ENCODE peak calls at places on chromosomes 2 and 18, in seven cellular contexts. One of them, this sample, is unnamed.
A peak's percentile ranks its signal among the peaks of the same experiment; 100 is the strongest.

GRCh38 chr2:198712485-198712884 is 745.3 kb downstream of the SATB2 start:
- DNase-seq in endodermal cell: no peak
- DNase-seq in upper lobe of right lung: no peak
- DNase-seq in A549: no peak
- DNase-seq in breast epithelium: no peak
- DNase-seq in tibial artery: no peak
- DNase-seq in cardiac muscle cell: no peak
- DNase-seq in this sample: no peak

GRCh38 chr18:3297025-3297984 is 35.4 kb downstream of the MYL12B start:
- DNase-seq in endodermal cell: peak; percentile 98
- DNase-seq in upper lobe of right lung: peak; percentile 94
- DNase-seq in A549: peak; percentile 34
- DNase-seq in breast epithelium: peak; percentile 92
- DNase-seq in tibial artery: peak; percentile 81
- DNase-seq in cardiac muscle cell: peak; percentile 91
- DNase-seq in this sample: peak; percentile 99

GRCh38 chr2:188819781-188820180 is 154.4 kb upstream of the COL3A1 start:
- DNase-seq in endodermal cell: no peak
- DNase-seq in upper lobe of right lung: no peak
- DNase-seq in A549: no peak
- DNase-seq in breast epithelium: no peak
- DNase-seq in tibial artery: no peak
- DNase-seq in cardiac muscle cell: no peak
- DNase-seq in this sample: no peak

GRCh38 chr2:203913947-203914346 is 22.6 kb upstream of the ICOS start:
- DNase-seq in endodermal cell: no peak
- DNase-seq in upper lobe of right lung: no peak
- DNase-seq in A549: no peak
- DNase-seq in breast epithelium: no peak
- DNase-seq in tibial artery: no peak
- DNase-seq in cardiac muscle cell: no peak
- DNase-seq in this sample: no peak

GRCh38 chr2:1972428-1972827 is 228.1 kb upstream of the PXDN start:
- DNase-seq in endodermal cell: no peak
- DNase-seq in upper lobe of right lung: no peak
- DNase-seq in A549: no peak
- DNase-seq in breast epithelium: peak; percentile 37
- DNase-seq in tibial artery: no peak
- DNase-seq in cardiac muscle cell: peak; percentile 93
- DNase-seq in this sample: peak; percentile 65

GRCh38 chr2:157748371-157749132 is 119.9 kb upstream of the ACVR1C start:
- DNase-seq in endodermal cell: no peak
- DNase-seq in upper lobe of right lung: no peak
- DNase-seq in A549: no peak
- DNase-seq in breast epithelium: no peak
- DNase-seq in tibial artery: no peak
- DNase-seq in cardiac muscle cell: no peak
- DNase-seq in this sample: no peak

GRCh38 chr2:69059731-69060290 is 46.8 kb downstream of the ANTXR1 start:
- DNase-seq in endodermal cell: no peak
- DNase-seq in upper lobe of right lung: no peak
- DNase-seq in A549: no peak
- DNase-seq in breast epithelium: no peak
- DNase-seq in tibial artery: no peak
- DNase-seq in cardiac muscle cell: no peak
- DNase-seq in this sample: no peak

GRCh38 chr18:65750421-65751144 is at the start of gene CDH7:
- DNase-seq in endodermal cell: peak; percentile 83
- DNase-seq in upper lobe of right lung: peak; percentile 57
- DNase-seq in A549: no peak
- DNase-seq in breast epithelium: no peak
- DNase-seq in tibial artery: no peak
- DNase-seq in cardiac muscle cell: peak; percentile 72
- DNase-seq in this sample: peak; percentile 60

GRCh38 chr2:235087812-235088607 is 136.2 kb downstream of the SH3BP4 start:
- DNase-seq in endodermal cell: peak; percentile 30
- DNase-seq in upper lobe of right lung: peak; percentile 69
- DNase-seq in A549: no peak
- DNase-seq in breast epithelium: no peak
- DNase-seq in tibial artery: no peak
- DNase-seq in cardiac muscle cell: no peak
- DNase-seq in this sample: no peak

GRCh38 chr2:141519906-141520305 is 610.9 kb downstream of the LRP1B start:
- DNase-seq in endodermal cell: no peak
- DNase-seq in upper lobe of right lung: no peak
- DNase-seq in A549: no peak
- DNase-seq in breast epithelium: no peak
- DNase-seq in tibial artery: no peak
- DNase-seq in cardiac muscle cell: no peak
- DNase-seq in this sample: no peak

GRCh38 chr2:15408759-15409158 is 152.4 kb downstream of the NBAS start:
- DNase-seq in endodermal cell: no peak
- DNase-seq in upper lobe of right lung: no peak
- DNase-seq in A549: no peak
- DNase-seq in breast epithelium: no peak
- DNase-seq in tibial artery: no peak
- DNase-seq in cardiac muscle cell: no peak
- DNase-seq in this sample: no peak

GRCh38 chr2:71800106-71800809 is 346.9 kb downstream of the DYSF start:
- DNase-seq in endodermal cell: peak; percentile 29
- DNase-seq in upper lobe of right lung: no peak
- DNase-seq in A549: no peak
- DNase-seq in breast epithelium: no peak
- DNase-seq in tibial artery: no peak
- DNase-seq in cardiac muscle cell: no peak
- DNase-seq in this sample: no peak

GRCh38 chr18:8212893-8213805 is 396.1 kb upstream of the RAB12 start:
- DNase-seq in endodermal cell: no peak
- DNase-seq in upper lobe of right lung: no peak
- DNase-seq in A549: no peak
- DNase-seq in breast epithelium: no peak
- DNase-seq in tibial artery: no peak
- DNase-seq in cardiac muscle cell: no peak
- DNase-seq in this sample: peak; percentile 80

GRCh38 chr2:233063269-233063975 is 3.3 kb downstream of the INPP5D start:
- DNase-seq in endodermal cell: peak; percentile 90
- DNase-seq in upper lobe of right lung: peak; percentile 62
- DNase-seq in A549: peak; percentile 18
- DNase-seq in breast epithelium: no peak
- DNase-seq in tibial artery: no peak
- DNase-seq in cardiac muscle cell: peak; percentile 20
- DNase-seq in this sample: no peak

GRCh38 chr18:78912336-78912735 is 67.3 kb upstream of the SALL3 start:
- DNase-seq in endodermal cell: peak; percentile 14
- DNase-seq in upper lobe of right lung: peak; percentile 15
- DNase-seq in A549: no peak
- DNase-seq in breast epithelium: no peak
- DNase-seq in tibial artery: no peak
- DNase-seq in cardiac muscle cell: no peak
- DNase-seq in this sample: no peak

GRCh38 chr2:47070155-47070919 is 84.8 kb downstream of the STPG4 start:
- DNase-seq in endodermal cell: peak; percentile 72
- DNase-seq in upper lobe of right lung: no peak
- DNase-seq in A549: no peak
- DNase-seq in breast epithelium: no peak
- DNase-seq in tibial artery: no peak
- DNase-seq in cardiac muscle cell: no peak
- DNase-seq in this sample: no peak

GRCh38 chr2:20917287-20917660 is 94.4 kb upstream of the LDAH start:
- DNase-seq in endodermal cell: no peak
- DNase-seq in upper lobe of right lung: no peak
- DNase-seq in A549: no peak
- DNase-seq in breast epithelium: no peak
- DNase-seq in tibial artery: no peak
- DNase-seq in cardiac muscle cell: no peak
- DNase-seq in this sample: no peak

DNA sequence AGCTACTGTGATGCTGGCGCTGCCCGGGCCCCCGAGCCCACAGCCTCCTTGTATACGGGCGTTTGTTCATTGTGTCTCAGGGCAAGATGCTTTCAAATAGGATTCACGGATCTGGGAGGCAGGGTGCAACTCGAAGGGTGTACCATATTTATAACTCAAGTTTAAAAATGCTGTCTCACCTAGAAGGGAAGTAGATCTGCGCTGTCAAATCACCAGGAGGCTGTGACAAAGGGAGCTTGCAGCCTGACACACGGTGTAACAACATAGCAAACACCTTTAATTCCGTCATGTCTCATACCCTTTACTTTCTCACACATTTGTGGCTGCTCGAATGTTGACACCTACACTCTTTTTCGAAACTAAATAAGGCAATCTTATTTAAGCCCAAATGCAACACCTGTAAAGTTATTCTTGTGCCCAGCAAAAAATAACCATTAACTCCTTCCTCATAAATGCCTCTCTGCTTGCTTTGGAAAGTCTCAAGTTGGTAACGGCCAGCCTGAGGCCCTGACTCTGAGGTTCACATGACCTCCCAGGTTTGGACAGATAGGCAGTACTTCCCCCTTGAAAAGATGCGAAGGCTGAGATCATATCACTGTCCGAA is 11.7 kb downstream of the ZEB2 start:
- DNase-seq in endodermal cell: no peak
- DNase-seq in upper lobe of right lung: no peak
- DNase-seq in A549: no peak
- DNase-seq in breast epithelium: no peak
- DNase-seq in tibial artery: no peak
- DNase-seq in cardiac muscle cell: no peak
- DNase-seq in this sample: no peak
- H3K27ac ChIP-seq in endodermal cell: no peak overlapping the region
- H3K27ac ChIP-seq in upper lobe of right lung: peak overlapping the region; percentile 97
- H3K27ac ChIP-seq in A549: no peak overlapping the region
- H3K27ac ChIP-seq in breast epithelium: peak overlapping the region; percentile 83
- H3K27ac ChIP-seq in tibial artery: peak overlapping the region; percentile 97
- H3K27ac ChIP-seq in cardiac muscle cell: peak overlapping the region; percentile 62
- H3K27ac ChIP-seq in this sample: no peak overlapping the region

DNA sequence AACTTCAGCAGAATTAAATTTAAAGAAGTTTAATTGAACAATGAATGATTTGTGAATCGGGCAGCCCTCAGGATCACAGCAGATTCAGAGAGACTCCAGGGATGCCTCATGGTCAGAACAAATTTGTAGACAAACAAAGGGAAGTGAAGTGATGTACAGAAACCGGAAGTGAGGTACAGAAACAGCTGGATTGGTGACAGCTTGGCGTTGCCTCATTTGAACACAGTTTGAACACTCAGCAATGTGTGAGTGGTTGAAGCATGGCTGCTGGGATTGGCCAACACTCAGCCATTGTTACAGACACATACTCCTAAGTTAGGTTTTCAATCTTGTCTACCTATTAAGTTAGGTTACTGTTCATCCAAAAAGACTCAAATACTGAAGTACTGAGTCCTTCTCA is 137.8 kb downstream of the SLC4A3 start:
- DNase-seq in endodermal cell: no peak
- DNase-seq in upper lobe of right lung: no peak
- DNase-seq in A549: no peak
- DNase-seq in breast epithelium: no peak
- DNase-seq in tibial artery: no peak
- DNase-seq in cardiac muscle cell: no peak
- DNase-seq in this sample: no peak
- H3K27ac ChIP-seq in endodermal cell: peak overlapping the region; percentile 59
- H3K27ac ChIP-seq in upper lobe of right lung: no peak overlapping the region
- H3K27ac ChIP-seq in A549: no peak overlapping the region
- H3K27ac ChIP-seq in breast epithelium: no peak overlapping the region
- H3K27ac ChIP-seq in tibial artery: no peak overlapping the region
- H3K27ac ChIP-seq in cardiac muscle cell: no peak overlapping the region
- H3K27ac ChIP-seq in this sample: no peak overlapping the region

GRCh38 chr2:207231962-207232361 is 66.2 kb upstream of the KLF7 start:
- DNase-seq in endodermal cell: no peak
- DNase-seq in upper lobe of right lung: no peak
- DNase-seq in A549: no peak
- DNase-seq in breast epithelium: no peak
- DNase-seq in tibial artery: no peak
- DNase-seq in cardiac muscle cell: no peak
- DNase-seq in this sample: no peak

GRCh38 chr2:207230261-207231105 is 64.7 kb upstream of the KLF7 start:
- DNase-seq in endodermal cell: peak; percentile 80
- DNase-seq in upper lobe of right lung: no peak
- DNase-seq in A549: peak; percentile 28
- DNase-seq in breast epithelium: no peak
- DNase-seq in tibial artery: no peak
- DNase-seq in cardiac muscle cell: peak; percentile 16
- DNase-seq in this sample: peak; percentile 60

GRCh38 chr2:207229161-207229560 is 63.4 kb upstream of the KLF7 start:
- DNase-seq in endodermal cell: no peak
- DNase-seq in upper lobe of right lung: no peak
- DNase-seq in A549: no peak
- DNase-seq in breast epithelium: no peak
- DNase-seq in tibial artery: no peak
- DNase-seq in cardiac muscle cell: no peak
- DNase-seq in this sample: no peak

GRCh38 chr2:207233731-207234130 is 68.0 kb upstream of the KLF7 start:
- DNase-seq in endodermal cell: no peak
- DNase-seq in upper lobe of right lung: no peak
- DNase-seq in A549: no peak
- DNase-seq in breast epithelium: no peak
- DNase-seq in tibial artery: no peak
- DNase-seq in cardiac muscle cell: no peak
- DNase-seq in this sample: no peak

GRCh38 chr2:207231106-207231860 is 65.5 kb upstream of the KLF7 start:
- DNase-seq in endodermal cell: no peak
- DNase-seq in upper lobe of right lung: no peak
- DNase-seq in A549: no peak
- DNase-seq in breast epithelium: no peak
- DNase-seq in tibial artery: no peak
- DNase-seq in cardiac muscle cell: no peak
- DNase-seq in this sample: no peak
- H3K27ac ChIP-seq in endodermal cell: no peak overlapping the region
- H3K27ac ChIP-seq in upper lobe of right lung: no peak overlapping the region
- H3K27ac ChIP-seq in A549: no peak overlapping the region
- H3K27ac ChIP-seq in breast epithelium: no peak overlapping the region
- H3K27ac ChIP-seq in tibial artery: no peak overlapping the region
- H3K27ac ChIP-seq in cardiac muscle cell: no peak overlapping the region
- H3K27ac ChIP-seq in this sample: no peak overlapping the region

GRCh38 chr2:127511090-127511489 is 15.2 kb downstream of the IWS1 start:
- DNase-seq in endodermal cell: no peak
- DNase-seq in upper lobe of right lung: no peak
- DNase-seq in A549: no peak
- DNase-seq in breast epithelium: no peak
- DNase-seq in tibial artery: no peak
- DNase-seq in cardiac muscle cell: no peak
- DNase-seq in this sample: no peak

GRCh38 chr2:127506502-127506901 is 19.8 kb downstream of the IWS1 start:
- DNase-seq in endodermal cell: no peak
- DNase-seq in upper lobe of right lung: no peak
- DNase-seq in A549: no peak
- DNase-seq in breast epithelium: no peak
- DNase-seq in tibial artery: no peak
- DNase-seq in cardiac muscle cell: no peak
- DNase-seq in this sample: no peak

GRCh38 chr2:127508621-127509034 is 17.7 kb downstream of the IWS1 start:
- DNase-seq in endodermal cell: no peak
- DNase-seq in upper lobe of right lung: no peak
- DNase-seq in A549: peak; percentile 91
- DNase-seq in breast epithelium: no peak
- DNase-seq in tibial artery: peak; percentile 81
- DNase-seq in cardiac muscle cell: peak; percentile 44
- DNase-seq in this sample: peak; percentile 99

GRCh38 chr2:127510073-127510472 is 16.2 kb downstream of the IWS1 start:
- DNase-seq in endodermal cell: no peak
- DNase-seq in upper lobe of right lung: no peak
- DNase-seq in A549: no peak
- DNase-seq in breast epithelium: no peak
- DNase-seq in tibial artery: no peak
- DNase-seq in cardiac muscle cell: no peak
- DNase-seq in this sample: peak; percentile 37

GRCh38 chr2:127508025-127508620 is 18.2 kb downstream of the IWS1 start:
- DNase-seq in endodermal cell: no peak
- DNase-seq in upper lobe of right lung: no peak
- DNase-seq in A549: no peak
- DNase-seq in breast epithelium: no peak
- DNase-seq in tibial artery: no peak
- DNase-seq in cardiac muscle cell: no peak
- DNase-seq in this sample: no peak
- H3K27ac ChIP-seq in endodermal cell: no peak overlapping the region
- H3K27ac ChIP-seq in upper lobe of right lung: peak overlapping the region; percentile 32
- H3K27ac ChIP-seq in A549: peak overlapping the region; percentile 81
- H3K27ac ChIP-seq in breast epithelium: no peak overlapping the region
- H3K27ac ChIP-seq in tibial artery: no peak overlapping the region
- H3K27ac ChIP-seq in cardiac muscle cell: peak overlapping the region; percentile 20
- H3K27ac ChIP-seq in this sample: peak overlapping the region; percentile 65

This sample was measured in PC-3.